ENCODE peak calls at places on chromosome 22, in nine cellular contexts. One of them, this sample, is unnamed.

GRCh38 chr22:39215430-39216142 is 29.2 kb downstream of the PDGFB start:
- DNase-seq in heart right ventricle: no peak
- DNase-seq in heart left ventricle: no peak
- DNase-seq in breast epithelium: no peak
- DNase-seq in naive thymus-derived CD4-positive, alpha-beta T cell: no peak
- DNase-seq in uterus: no peak
- DNase-seq in A549: peak; percentile 36
- DNase-seq in ovary: no peak
- DNase-seq in HCT116: peak; percentile 35
- DNase-seq in this sample: no peak

GRCh38 chr22:33917744-33918406 is 2.4 kb downstream of the LARGE1 start:
- DNase-seq in ovary: no peak
- DNase-seq in heart right ventricle: no peak
- DNase-seq in naive thymus-derived CD4-positive, alpha-beta T cell: no peak
- DNase-seq in HCT116: no peak
- DNase-seq in heart left ventricle: no peak
- DNase-seq in breast epithelium: no peak
- DNase-seq in A549: no peak
- DNase-seq in uterus: no peak
- DNase-seq in this sample: no peak

GRCh38 chr22:39239561-39240423 is 5.0 kb downstream of the PDGFB start:
- DNase-seq in ovary: no peak
- DNase-seq in uterus: no peak
- DNase-seq in breast epithelium: peak; percentile 93
- DNase-seq in naive thymus-derived CD4-positive, alpha-beta T cell: no peak
- DNase-seq in A549: no peak
- DNase-seq in heart left ventricle: no peak
- DNase-seq in heart right ventricle: no peak
- DNase-seq in HCT116: no peak
- DNase-seq in this sample: no peak

GRCh38 chr22:38238519-38239051 is 34.2 kb downstream of the TMEM184B start:
- DNase-seq in breast epithelium: no peak
- DNase-seq in ovary: peak; percentile 64
- DNase-seq in uterus: no peak
- DNase-seq in heart left ventricle: no peak
- DNase-seq in naive thymus-derived CD4-positive, alpha-beta T cell: no peak
- DNase-seq in heart right ventricle: no peak
- DNase-seq in A549: no peak
- DNase-seq in HCT116: no peak
- DNase-seq in this sample: no peak

GRCh38 chr22:37520754-37521153 is 1.5 kb upstream of the CARD10 start:
- DNase-seq in ovary: no peak
- DNase-seq in uterus: no peak
- DNase-seq in naive thymus-derived CD4-positive, alpha-beta T cell: no peak
- DNase-seq in heart right ventricle: no peak
- DNase-seq in heart left ventricle: no peak
- DNase-seq in A549: no peak
- DNase-seq in breast epithelium: no peak
- DNase-seq in HCT116: no peak
- DNase-seq in this sample: no peak

GRCh38 chr22:24424001-24424900 is 3.1 kb upstream of the ADORA2A start:
- DNase-seq in heart left ventricle: peak; percentile 78
- DNase-seq in HCT116: no peak
- DNase-seq in naive thymus-derived CD4-positive, alpha-beta T cell: peak; percentile 66
- DNase-seq in ovary: no peak
- DNase-seq in uterus: no peak
- DNase-seq in A549: no peak
- DNase-seq in breast epithelium: no peak
- DNase-seq in heart right ventricle: peak; percentile 35
- DNase-seq in this sample: no peak

GRCh38 chr22:35349368-35349703 is 31.6 kb upstream of the HMOX1 start:
- DNase-seq in ovary: no peak
- DNase-seq in A549: no peak
- DNase-seq in uterus: no peak
- DNase-seq in heart left ventricle: peak; percentile 55
- DNase-seq in HCT116: no peak
- DNase-seq in heart right ventricle: no peak
- DNase-seq in naive thymus-derived CD4-positive, alpha-beta T cell: no peak
- DNase-seq in breast epithelium: no peak
- DNase-seq in this sample: no peak

GRCh38 chr22:42434283-42434682 is 2.1 kb upstream of the NFAM1 start:
- DNase-seq in A549: no peak
- DNase-seq in ovary: no peak
- DNase-seq in naive thymus-derived CD4-positive, alpha-beta T cell: no peak
- DNase-seq in uterus: no peak
- DNase-seq in heart left ventricle: no peak
- DNase-seq in breast epithelium: no peak
- DNase-seq in heart right ventricle: peak; percentile 53
- DNase-seq in HCT116: no peak
- DNase-seq in this sample: no peak

GRCh38 chr22:32313532-32313931 is 44.1 kb upstream of the RFPL3 start:
- DNase-seq in HCT116: no peak
- DNase-seq in breast epithelium: no peak
- DNase-seq in A549: no peak
- DNase-seq in heart left ventricle: no peak
- DNase-seq in naive thymus-derived CD4-positive, alpha-beta T cell: no peak
- DNase-seq in uterus: no peak
- DNase-seq in ovary: no peak
- DNase-seq in heart right ventricle: no peak
- DNase-seq in this sample: no peak

GRCh38 chr22:33873186-33873585 is 47.1 kb downstream of the LARGE1 start:
- DNase-seq in breast epithelium: no peak
- DNase-seq in naive thymus-derived CD4-positive, alpha-beta T cell: no peak
- DNase-seq in HCT116: no peak
- DNase-seq in heart right ventricle: peak; percentile 48
- DNase-seq in heart left ventricle: no peak
- DNase-seq in ovary: peak; percentile 28
- DNase-seq in uterus: peak; percentile 39
- DNase-seq in A549: no peak
- DNase-seq in this sample: peak; percentile 69

GRCh38 chr22:27918351-27919221 is 470 bp downstream of the PITPNB start:
- DNase-seq in ovary: peak; percentile 62
- DNase-seq in uterus: peak; percentile 55
- DNase-seq in heart left ventricle: peak; percentile 79
- DNase-seq in breast epithelium: peak; percentile 40
- DNase-seq in A549: peak; percentile 27
- DNase-seq in naive thymus-derived CD4-positive, alpha-beta T cell: peak; percentile 80
- DNase-seq in HCT116: no peak
- DNase-seq in heart right ventricle: peak; percentile 48
- DNase-seq in this sample: peak; percentile 59

GRCh38 chr22:17972385-17973181 is 51.8 kb downstream of the MICAL3 start:
- DNase-seq in HCT116: no peak
- DNase-seq in A549: peak; percentile 16
- DNase-seq in breast epithelium: peak; percentile 43
- DNase-seq in ovary: peak; percentile 45
- DNase-seq in naive thymus-derived CD4-positive, alpha-beta T cell: no peak
- DNase-seq in heart right ventricle: peak; percentile 29
- DNase-seq in heart left ventricle: no peak
- DNase-seq in uterus: peak; percentile 31
- DNase-seq in this sample: no peak

GRCh38 chr22:17970205-17970708 is 54.1 kb downstream of the MICAL3 start:
- DNase-seq in HCT116: no peak
- DNase-seq in A549: no peak
- DNase-seq in heart left ventricle: no peak
- DNase-seq in heart right ventricle: no peak
- DNase-seq in ovary: no peak
- DNase-seq in uterus: no peak
- DNase-seq in naive thymus-derived CD4-positive, alpha-beta T cell: no peak
- DNase-seq in breast epithelium: no peak
- DNase-seq in this sample: no peak

GRCh38 chr22:17971711-17972110 is 52.6 kb downstream of the MICAL3 start:
- DNase-seq in uterus: no peak
- DNase-seq in naive thymus-derived CD4-positive, alpha-beta T cell: no peak
- DNase-seq in HCT116: no peak
- DNase-seq in heart left ventricle: no peak
- DNase-seq in heart right ventricle: no peak
- DNase-seq in breast epithelium: no peak
- DNase-seq in A549: no peak
- DNase-seq in ovary: no peak
- DNase-seq in this sample: no peak

GRCh38 chr22:17968126-17968525 is 56.2 kb downstream of the MICAL3 start:
- DNase-seq in ovary: no peak
- DNase-seq in uterus: no peak
- DNase-seq in A549: no peak
- DNase-seq in breast epithelium: no peak
- DNase-seq in naive thymus-derived CD4-positive, alpha-beta T cell: no peak
- DNase-seq in heart right ventricle: no peak
- DNase-seq in heart left ventricle: no peak
- DNase-seq in HCT116: no peak
- DNase-seq in this sample: no peak

GRCh38 chr22:17969732-17970131 is 54.6 kb downstream of the MICAL3 start:
- DNase-seq in ovary: peak; percentile 47
- DNase-seq in uterus: peak; percentile 31
- DNase-seq in A549: peak; percentile 58
- DNase-seq in naive thymus-derived CD4-positive, alpha-beta T cell: no peak
- DNase-seq in HCT116: no peak
- DNase-seq in breast epithelium: no peak
- DNase-seq in heart right ventricle: peak; percentile 49
- DNase-seq in heart left ventricle: peak; percentile 66
- DNase-seq in this sample: peak; percentile 68
- H3K27ac ChIP-seq in ovary: no peak overlapping the region
- H3K27ac ChIP-seq in uterus: peak overlapping the region; percentile 7
- H3K27ac ChIP-seq in A549: peak overlapping the region; percentile 93
- H3K27ac ChIP-seq in naive thymus-derived CD4-positive, alpha-beta T cell: no peak overlapping the region
- H3K27ac ChIP-seq in HCT116: no peak overlapping the region
- H3K27ac ChIP-seq in breast epithelium: no peak overlapping the region
- H3K27ac ChIP-seq in heart right ventricle: peak overlapping the region; percentile 51
- H3K27ac ChIP-seq in heart left ventricle: peak overlapping the region; percentile 68
- H3K27ac ChIP-seq in this sample: peak overlapping the region; percentile 68

DNA sequence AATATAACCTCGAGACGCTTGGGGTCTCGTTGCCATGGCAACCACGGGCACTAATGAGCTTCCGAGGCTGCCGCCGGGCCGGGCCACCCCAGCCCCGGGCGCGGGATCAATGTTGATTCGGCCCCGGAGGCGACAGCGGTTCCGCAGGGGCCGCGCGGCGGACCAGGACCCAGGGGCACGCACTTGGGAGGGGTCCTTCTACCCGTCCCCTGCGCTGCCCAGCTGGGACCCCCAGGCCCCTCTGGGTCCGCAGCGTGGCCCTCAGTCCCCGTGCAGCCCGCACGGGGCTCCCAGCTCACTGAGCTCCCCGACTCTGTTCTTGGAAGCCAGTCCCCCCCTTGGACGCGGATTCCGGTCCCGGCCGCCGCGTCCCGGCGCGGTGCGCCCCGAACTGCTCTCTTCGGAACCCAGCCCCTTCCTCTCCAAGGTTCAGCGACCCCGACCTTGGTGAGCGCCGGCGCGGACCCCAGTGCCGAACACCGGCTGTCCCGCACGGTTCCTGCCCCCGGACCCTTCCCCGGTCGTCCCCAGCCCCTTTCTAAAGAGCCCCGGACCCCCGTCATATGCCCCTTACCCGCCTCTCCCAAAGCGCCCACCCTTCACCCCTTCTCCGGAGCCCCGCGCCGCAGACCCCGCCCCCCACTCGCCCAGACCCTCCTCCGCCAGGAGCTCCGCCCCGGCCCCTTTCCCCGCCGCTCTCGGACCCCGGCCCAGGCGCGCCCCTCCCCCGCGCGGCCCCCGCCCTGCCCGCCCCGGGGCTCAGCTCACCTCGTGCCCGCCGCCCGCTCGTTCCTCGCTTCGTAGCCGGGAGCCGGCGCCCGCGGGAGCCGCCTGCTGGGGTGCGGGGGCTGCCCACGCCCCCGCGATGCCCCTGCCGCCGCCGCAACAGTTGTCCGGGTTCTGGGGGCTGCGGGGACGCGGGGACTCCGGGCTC is 18.2 kb upstream of the SHISAL1 start:
- DNase-seq in heart right ventricle: no peak
- DNase-seq in HCT116: no peak
- DNase-seq in naive thymus-derived CD4-positive, alpha-beta T cell: no peak
- DNase-seq in breast epithelium: no peak
- DNase-seq in uterus: no peak
- DNase-seq in ovary: no peak
- DNase-seq in heart left ventricle: no peak
- DNase-seq in A549: no peak
- DNase-seq in this sample: no peak
- H3K4me3 ChIP-seq in heart right ventricle: no peak overlapping the region
- H3K4me3 ChIP-seq in HCT116: no peak overlapping the region
- H3K4me3 ChIP-seq in naive thymus-derived CD4-positive, alpha-beta T cell: no peak overlapping the region
- H3K4me3 ChIP-seq in breast epithelium: peak overlapping the region; percentile 30
- H3K4me3 ChIP-seq in uterus: peak overlapping the region; percentile 35
- H3K4me3 ChIP-seq in ovary: peak overlapping the region; percentile 36
- H3K4me3 ChIP-seq in heart left ventricle: peak overlapping the region; percentile 38
- H3K4me3 ChIP-seq in A549: peak overlapping the region; percentile 58
- H3K4me3 ChIP-seq in this sample: peak overlapping the region; percentile 47

DNA sequence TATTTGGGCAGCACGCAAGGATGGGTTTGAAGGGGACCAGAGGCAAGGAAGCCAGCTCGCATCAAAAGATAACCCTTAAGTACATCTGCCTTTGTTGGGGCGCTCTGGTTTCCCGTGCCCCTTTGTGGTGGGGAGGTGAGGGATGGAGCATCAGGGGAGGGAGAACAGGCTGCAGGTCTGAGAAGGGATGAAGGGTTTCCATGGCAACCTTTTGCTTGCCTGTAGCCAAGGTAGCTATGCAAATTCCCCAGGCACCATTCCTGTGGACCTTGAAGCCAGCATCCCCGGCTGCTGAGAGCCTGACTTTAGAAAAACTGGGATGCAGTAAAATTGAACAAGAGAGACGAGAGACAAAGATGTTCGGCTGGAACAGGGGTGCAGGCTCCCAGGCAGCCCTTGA is 75.7 kb downstream of the SEZ6L start:
- DNase-seq in breast epithelium: no peak
- DNase-seq in heart right ventricle: no peak
- DNase-seq in HCT116: no peak
- DNase-seq in naive thymus-derived CD4-positive, alpha-beta T cell: no peak
- DNase-seq in ovary: no peak
- DNase-seq in uterus: no peak
- DNase-seq in heart left ventricle: no peak
- DNase-seq in A549: no peak
- DNase-seq in this sample: no peak
- H3K4me1 ChIP-seq in breast epithelium: no peaks in the 10 kb centered on the region
- H3K4me1 ChIP-seq in heart right ventricle: no peaks in the 10 kb centered on the region
- H3K4me1 ChIP-seq in HCT116: no peaks in the 10 kb centered on the region
- H3K4me1 ChIP-seq in naive thymus-derived CD4-positive, alpha-beta T cell: no peaks in the 10 kb centered on the region
- H3K4me1 ChIP-seq in ovary: no peaks in the 10 kb centered on the region
- H3K4me1 ChIP-seq in uterus: no peaks in the 10 kb centered on the region
- H3K4me1 ChIP-seq in heart left ventricle: no peaks in the 10 kb centered on the region
- H3K4me1 ChIP-seq in A549: no peaks in the 10 kb centered on the region
- H3K4me1 ChIP-seq in this sample: no peaks in the 10 kb centered on the region

DNA sequence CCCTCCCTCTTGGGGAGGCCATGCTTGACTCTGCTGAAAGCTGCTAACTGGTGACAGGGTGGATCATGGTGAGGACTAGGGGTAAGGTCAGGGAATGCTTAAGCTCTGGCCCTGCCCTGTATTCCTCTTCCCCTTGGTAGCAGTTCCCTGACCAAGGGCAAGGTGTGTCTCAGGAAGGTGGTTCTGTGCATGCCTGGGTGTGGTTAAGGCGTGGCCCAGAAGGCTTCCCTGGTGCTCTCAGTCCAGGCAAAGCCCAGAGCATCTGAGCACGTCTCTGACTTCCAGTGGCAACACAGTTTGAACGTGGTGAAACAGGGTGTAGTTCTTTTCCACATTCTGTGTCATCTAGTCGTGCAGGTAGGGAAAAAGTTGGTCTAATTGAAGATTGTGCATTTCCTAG is 53.1 kb upstream of the HORMAD2 start:
- DNase-seq in A549: no peak
- DNase-seq in uterus: no peak
- DNase-seq in naive thymus-derived CD4-positive, alpha-beta T cell: no peak
- DNase-seq in ovary: no peak
- DNase-seq in heart left ventricle: no peak
- DNase-seq in heart right ventricle: no peak
- DNase-seq in breast epithelium: no peak
- DNase-seq in HCT116: peak; percentile 13
- DNase-seq in this sample: no peak
- H3K27ac ChIP-seq in A549: no peak overlapping the region
- H3K27ac ChIP-seq in uterus: no peak overlapping the region
- H3K27ac ChIP-seq in naive thymus-derived CD4-positive, alpha-beta T cell: no peak overlapping the region
- H3K27ac ChIP-seq in ovary: no peak overlapping the region
- H3K27ac ChIP-seq in heart left ventricle: no peak overlapping the region
- H3K27ac ChIP-seq in heart right ventricle: peak overlapping the region; percentile 23
- H3K27ac ChIP-seq in breast epithelium: peak overlapping the region; percentile 77
- H3K27ac ChIP-seq in HCT116: no peak overlapping the region
- H3K27ac ChIP-seq in this sample: no peak overlapping the region

This sample was measured in right atrium auricular region.